ENCODE peak calls at places on chromosomes 5 and 9, in six cellular contexts. One of them, this sample, is unnamed.

GRCh38 chr9:89481161-89481915 is 16.6 kb downstream of the SEMA4D start:
- DNase-seq in mammary epithelial cell: no peak
- DNase-seq in CD4-positive, alpha-beta T cell: peak
- DNase-seq in neural crest cell: no peak
- DNase-seq in activated CD8-positive, alpha-beta T cell treated with anti-CD3 and anti-CD28 coated beads for 36 hours: peak
- DNase-seq in fibroblast of mammary gland: no peak
- DNase-seq in this sample: no peak

GRCh38 chr5:62395210-62395950 is 8.3 kb downstream of the DIMT1 start:
- DNase-seq in mammary epithelial cell: peak
- DNase-seq in CD4-positive, alpha-beta T cell: no peak
- DNase-seq in neural crest cell: no peak
- DNase-seq in activated CD8-positive, alpha-beta T cell treated with anti-CD3 and anti-CD28 coated beads for 36 hours: peak
- DNase-seq in fibroblast of mammary gland: peak
- DNase-seq in this sample: peak

GRCh38 chr9:101417389-101417788 is 18.2 kb downstream of the ALDOB start:
- DNase-seq in mammary epithelial cell: no peak
- DNase-seq in CD4-positive, alpha-beta T cell: no peak
- DNase-seq in neural crest cell: no peak
- DNase-seq in activated CD8-positive, alpha-beta T cell treated with anti-CD3 and anti-CD28 coated beads for 36 hours: no peak
- DNase-seq in fibroblast of mammary gland: no peak
- DNase-seq in this sample: no peak

GRCh38 chr5:121478636-121479035 is 373.0 kb upstream of the FTMT start:
- DNase-seq in mammary epithelial cell: no peak
- DNase-seq in CD4-positive, alpha-beta T cell: no peak
- DNase-seq in neural crest cell: no peak
- DNase-seq in activated CD8-positive, alpha-beta T cell treated with anti-CD3 and anti-CD28 coated beads for 36 hours: no peak
- DNase-seq in fibroblast of mammary gland: no peak
- DNase-seq in this sample: no peak

GRCh38 chr5:82334856-82335255 is 56.7 kb upstream of the RPS23 start:
- DNase-seq in mammary epithelial cell: no peak
- DNase-seq in CD4-positive, alpha-beta T cell: no peak
- DNase-seq in neural crest cell: no peak
- DNase-seq in activated CD8-positive, alpha-beta T cell treated with anti-CD3 and anti-CD28 coated beads for 36 hours: no peak
- DNase-seq in fibroblast of mammary gland: peak
- DNase-seq in this sample: peak

GRCh38 chr9:98927724-98928123 is 16.0 kb upstream of the COL15A1 start:
- DNase-seq in mammary epithelial cell: no peak
- DNase-seq in CD4-positive, alpha-beta T cell: no peak
- DNase-seq in neural crest cell: no peak
- DNase-seq in activated CD8-positive, alpha-beta T cell treated with anti-CD3 and anti-CD28 coated beads for 36 hours: no peak
- DNase-seq in fibroblast of mammary gland: no peak
- DNase-seq in this sample: no peak

GRCh38 chr5:142184939-142185526 is 76.5 kb downstream of the NDFIP1 start:
- DNase-seq in mammary epithelial cell: no peak
- DNase-seq in CD4-positive, alpha-beta T cell: no peak
- DNase-seq in neural crest cell: no peak
- DNase-seq in activated CD8-positive, alpha-beta T cell treated with anti-CD3 and anti-CD28 coated beads for 36 hours: no peak
- DNase-seq in fibroblast of mammary gland: peak
- DNase-seq in this sample: no peak

GRCh38 chr5:20833081-20833627 is 845.2 kb upstream of the CDH18 start:
- DNase-seq in mammary epithelial cell: no peak
- DNase-seq in CD4-positive, alpha-beta T cell: no peak
- DNase-seq in neural crest cell: no peak
- DNase-seq in activated CD8-positive, alpha-beta T cell treated with anti-CD3 and anti-CD28 coated beads for 36 hours: no peak
- DNase-seq in fibroblast of mammary gland: no peak
- DNase-seq in this sample: no peak

GRCh38 chr5:53261245-53261644 is 151.7 kb upstream of the MOCS2 start:
- DNase-seq in mammary epithelial cell: no peak
- DNase-seq in CD4-positive, alpha-beta T cell: no peak
- DNase-seq in neural crest cell: no peak
- DNase-seq in activated CD8-positive, alpha-beta T cell treated with anti-CD3 and anti-CD28 coated beads for 36 hours: no peak
- DNase-seq in fibroblast of mammary gland: peak
- DNase-seq in this sample: no peak

GRCh38 chr9:71819115-71819739 is 50.9 kb upstream of the CEMIP2 start:
- DNase-seq in mammary epithelial cell: no peak
- DNase-seq in CD4-positive, alpha-beta T cell: peak
- DNase-seq in neural crest cell: peak
- DNase-seq in activated CD8-positive, alpha-beta T cell treated with anti-CD3 and anti-CD28 coated beads for 36 hours: peak
- DNase-seq in fibroblast of mammary gland: peak
- DNase-seq in this sample: peak

GRCh38 chr9:93276973-93277372 is 93.0 kb downstream of the WNK2 start:
- DNase-seq in mammary epithelial cell: no peak
- DNase-seq in CD4-positive, alpha-beta T cell: no peak
- DNase-seq in neural crest cell: no peak
- DNase-seq in activated CD8-positive, alpha-beta T cell treated with anti-CD3 and anti-CD28 coated beads for 36 hours: peak
- DNase-seq in fibroblast of mammary gland: peak
- DNase-seq in this sample: no peak

GRCh38 chr5:140992878-140993277 is 26.6 kb downstream of the PCDHAC2 start:
- DNase-seq in mammary epithelial cell: no peak
- DNase-seq in CD4-positive, alpha-beta T cell: no peak
- DNase-seq in neural crest cell: no peak
- DNase-seq in activated CD8-positive, alpha-beta T cell treated with anti-CD3 and anti-CD28 coated beads for 36 hours: no peak
- DNase-seq in fibroblast of mammary gland: no peak
- DNase-seq in this sample: no peak

GRCh38 chr5:146006470-146006869 is 70.1 kb downstream of the SH3RF2 start:
- DNase-seq in mammary epithelial cell: no peak
- DNase-seq in CD4-positive, alpha-beta T cell: no peak
- DNase-seq in neural crest cell: no peak
- DNase-seq in activated CD8-positive, alpha-beta T cell treated with anti-CD3 and anti-CD28 coated beads for 36 hours: no peak
- DNase-seq in fibroblast of mammary gland: no peak
- DNase-seq in this sample: no peak

GRCh38 chr5:176543428-176544182 is 5.5 kb upstream of the CDHR2 start:
- DNase-seq in mammary epithelial cell: peak
- DNase-seq in CD4-positive, alpha-beta T cell: peak
- DNase-seq in neural crest cell: peak
- DNase-seq in activated CD8-positive, alpha-beta T cell treated with anti-CD3 and anti-CD28 coated beads for 36 hours: peak
- DNase-seq in fibroblast of mammary gland: no peak
- DNase-seq in this sample: no peak

GRCh38 chr5:176542135-176542595 is 5.0 kb upstream of the RNF44 start:
- DNase-seq in mammary epithelial cell: no peak
- DNase-seq in CD4-positive, alpha-beta T cell: peak
- DNase-seq in neural crest cell: no peak
- DNase-seq in activated CD8-positive, alpha-beta T cell treated with anti-CD3 and anti-CD28 coated beads for 36 hours: peak
- DNase-seq in fibroblast of mammary gland: no peak
- DNase-seq in this sample: no peak

GRCh38 chr5:176541338-176542134 is 4.3 kb upstream of the RNF44 start:
- DNase-seq in mammary epithelial cell: peak
- DNase-seq in CD4-positive, alpha-beta T cell: peak
- DNase-seq in neural crest cell: no peak
- DNase-seq in activated CD8-positive, alpha-beta T cell treated with anti-CD3 and anti-CD28 coated beads for 36 hours: peak
- DNase-seq in fibroblast of mammary gland: no peak
- DNase-seq in this sample: peak

GRCh38 chr5:176540956-176541337 is 3.7 kb upstream of the RNF44 start:
- DNase-seq in mammary epithelial cell: no peak
- DNase-seq in CD4-positive, alpha-beta T cell: no peak
- DNase-seq in neural crest cell: no peak
- DNase-seq in activated CD8-positive, alpha-beta T cell treated with anti-CD3 and anti-CD28 coated beads for 36 hours: peak
- DNase-seq in fibroblast of mammary gland: no peak
- DNase-seq in this sample: no peak

DNA sequence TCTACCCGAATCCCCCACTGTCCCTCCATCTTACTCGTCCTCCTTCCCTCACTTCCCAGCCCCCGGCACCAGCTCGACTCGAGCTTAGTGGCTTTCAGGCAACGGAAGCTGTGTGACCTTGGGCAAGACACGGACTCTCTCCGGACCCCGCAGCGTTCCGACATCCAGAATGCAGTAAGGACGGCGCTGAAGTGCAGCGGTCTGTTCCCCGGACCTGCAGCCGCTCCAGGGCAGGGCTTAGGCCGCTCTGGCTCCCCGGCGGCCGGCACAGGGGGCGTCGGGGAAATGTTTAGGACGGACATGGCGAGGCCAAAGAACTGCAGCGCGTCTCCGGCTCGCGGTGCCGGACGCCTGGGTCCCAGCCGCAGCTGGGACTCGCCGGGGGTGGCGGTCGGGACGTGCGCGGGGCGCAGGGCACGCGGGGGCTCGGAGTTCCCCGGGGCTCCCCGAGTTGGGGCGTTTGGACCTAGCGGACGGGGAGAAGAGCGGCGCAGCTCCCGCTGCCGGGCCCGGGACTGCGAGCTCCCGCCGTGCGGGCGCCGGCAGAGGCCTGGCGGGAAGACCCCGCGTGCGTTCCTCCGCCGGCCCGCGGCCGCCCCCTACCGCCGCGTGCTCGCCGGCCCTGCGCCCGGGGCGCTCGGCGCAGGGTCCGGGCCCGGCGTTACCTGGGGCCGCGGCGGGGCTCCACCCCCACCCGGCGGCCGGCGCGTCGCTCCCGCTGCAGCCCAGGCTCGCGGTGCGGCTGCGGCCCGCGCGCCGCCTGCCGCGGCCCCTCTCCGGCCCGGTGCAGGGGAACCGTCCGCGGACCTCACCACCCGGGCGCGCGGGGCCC is 5.6 kb upstream of the RNF44 start:
- DNase-seq in mammary epithelial cell: no peak
- DNase-seq in CD4-positive, alpha-beta T cell: no peak
- DNase-seq in neural crest cell: peak
- DNase-seq in activated CD8-positive, alpha-beta T cell treated with anti-CD3 and anti-CD28 coated beads for 36 hours: no peak
- DNase-seq in fibroblast of mammary gland: no peak
- DNase-seq in this sample: no peak
- TF ChIP-seq CTCF in mammary epithelial cell: no peak
- TF ChIP-seq CTCF in CD4-positive, alpha-beta T cell: no peak
- TF ChIP-seq CTCF in neural crest cell: peak
- TF ChIP-seq CTCF in activated CD8-positive, alpha-beta T cell treated with anti-CD3 and anti-CD28 coated beads for 36 hours: no peak
- TF ChIP-seq CTCF in fibroblast of mammary gland: no peak
- TF ChIP-seq CTCF in this sample: no peak

GRCh38 chr5:66931651-66932050 is 264.9 kb downstream of the CD180 start:
- DNase-seq in mammary epithelial cell: no peak
- DNase-seq in CD4-positive, alpha-beta T cell: no peak
- DNase-seq in neural crest cell: no peak
- DNase-seq in activated CD8-positive, alpha-beta T cell treated with anti-CD3 and anti-CD28 coated beads for 36 hours: no peak
- DNase-seq in fibroblast of mammary gland: no peak
- DNase-seq in this sample: no peak
- TF ChIP-seq CTCF in mammary epithelial cell: no peak
- TF ChIP-seq CTCF in CD4-positive, alpha-beta T cell: no peak
- TF ChIP-seq CTCF in neural crest cell: no peak
- TF ChIP-seq CTCF in activated CD8-positive, alpha-beta T cell treated with anti-CD3 and anti-CD28 coated beads for 36 hours: no peak
- TF ChIP-seq CTCF in fibroblast of mammary gland: no peak
- TF ChIP-seq CTCF in this sample: no peak

DNA sequence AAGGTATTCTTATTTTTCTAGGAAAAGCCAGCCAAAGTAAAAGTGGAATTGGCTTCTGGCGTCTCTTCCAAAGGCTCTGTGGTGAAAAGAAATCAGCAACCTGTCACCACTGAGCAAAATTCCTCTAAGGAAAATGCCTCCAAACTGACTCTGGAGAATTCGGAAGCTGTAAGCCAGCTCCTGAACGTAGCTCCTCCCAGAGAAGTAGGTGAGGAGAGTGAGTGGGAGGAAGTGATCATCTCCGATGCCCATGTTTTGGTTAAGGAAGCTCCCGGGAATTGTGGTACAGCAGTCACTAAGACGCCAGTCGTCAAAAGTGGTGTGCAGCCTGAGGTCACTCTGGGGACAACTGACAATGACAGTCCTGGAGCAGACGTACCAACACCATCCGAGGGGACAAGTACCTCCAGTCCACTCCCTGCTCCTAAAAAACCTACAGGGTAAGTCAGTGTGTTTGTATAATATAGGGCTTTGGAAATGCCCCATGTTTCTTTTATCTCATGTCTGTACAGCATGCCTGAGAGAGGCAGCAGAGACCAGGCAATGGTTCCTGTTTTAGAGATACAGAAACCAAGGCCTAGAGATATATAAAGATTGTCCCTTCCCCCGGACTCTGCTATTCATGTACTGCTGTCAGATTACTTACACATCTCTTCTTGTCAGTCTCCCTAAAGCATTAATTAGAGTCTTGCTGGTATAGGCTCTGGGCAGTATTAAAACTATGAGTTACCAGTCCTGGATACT is 23.9 kb downstream of the HMGXB3 start:
- DNase-seq in mammary epithelial cell: peak
- DNase-seq in CD4-positive, alpha-beta T cell: no peak
- DNase-seq in neural crest cell: no peak
- DNase-seq in activated CD8-positive, alpha-beta T cell treated with anti-CD3 and anti-CD28 coated beads for 36 hours: no peak
- DNase-seq in fibroblast of mammary gland: no peak
- DNase-seq in this sample: no peak
- TF ChIP-seq CTCF in mammary epithelial cell: no peak
- TF ChIP-seq CTCF in CD4-positive, alpha-beta T cell: no peak
- TF ChIP-seq CTCF in neural crest cell: no peak
- TF ChIP-seq CTCF in activated CD8-positive, alpha-beta T cell treated with anti-CD3 and anti-CD28 coated beads for 36 hours: no peak
- TF ChIP-seq CTCF in fibroblast of mammary gland: no peak
- TF ChIP-seq CTCF in this sample: no peak

GRCh38 chr5:149733129-149733900 is 3.2 kb downstream of the PPARGC1B start:
- DNase-seq in mammary epithelial cell: no peak
- DNase-seq in CD4-positive, alpha-beta T cell: no peak
- DNase-seq in neural crest cell: no peak
- DNase-seq in activated CD8-positive, alpha-beta T cell treated with anti-CD3 and anti-CD28 coated beads for 36 hours: no peak
- DNase-seq in fibroblast of mammary gland: no peak
- DNase-seq in this sample: no peak

GRCh38 chr5:149730620-149731331 is 666 bp downstream of the PPARGC1B start:
- DNase-seq in mammary epithelial cell: peak
- DNase-seq in CD4-positive, alpha-beta T cell: peak
- DNase-seq in neural crest cell: peak
- DNase-seq in activated CD8-positive, alpha-beta T cell treated with anti-CD3 and anti-CD28 coated beads for 36 hours: peak
- DNase-seq in fibroblast of mammary gland: peak
- DNase-seq in this sample: peak

GRCh38 chr5:149731332-149731616 is 1.2 kb downstream of the PPARGC1B start:
- DNase-seq in mammary epithelial cell: no peak
- DNase-seq in CD4-positive, alpha-beta T cell: no peak
- DNase-seq in neural crest cell: peak
- DNase-seq in activated CD8-positive, alpha-beta T cell treated with anti-CD3 and anti-CD28 coated beads for 36 hours: no peak
- DNase-seq in fibroblast of mammary gland: no peak
- DNase-seq in this sample: no peak

GRCh38 chr5:149732500-149733128 is 2.5 kb downstream of the PPARGC1B start:
- DNase-seq in mammary epithelial cell: peak
- DNase-seq in CD4-positive, alpha-beta T cell: no peak
- DNase-seq in neural crest cell: no peak
- DNase-seq in activated CD8-positive, alpha-beta T cell treated with anti-CD3 and anti-CD28 coated beads for 36 hours: no peak
- DNase-seq in fibroblast of mammary gland: peak
- DNase-seq in this sample: peak

GRCh38 chr5:149731617-149732400 is 1.7 kb downstream of the PPARGC1B start:
- DNase-seq in mammary epithelial cell: peak
- DNase-seq in CD4-positive, alpha-beta T cell: peak
- DNase-seq in neural crest cell: peak
- DNase-seq in activated CD8-positive, alpha-beta T cell treated with anti-CD3 and anti-CD28 coated beads for 36 hours: peak
- DNase-seq in fibroblast of mammary gland: peak
- DNase-seq in this sample: peak
- TF ChIP-seq CTCF in mammary epithelial cell: no peak
- TF ChIP-seq CTCF in CD4-positive, alpha-beta T cell: no peak
- TF ChIP-seq CTCF in neural crest cell: no peak
- TF ChIP-seq CTCF in activated CD8-positive, alpha-beta T cell treated with anti-CD3 and anti-CD28 coated beads for 36 hours: no peak
- TF ChIP-seq CTCF in fibroblast of mammary gland: no peak
- TF ChIP-seq CTCF in this sample: no peak

GRCh38 chr5:159915913-159916840 is at the start of gene ADRA1B:
- DNase-seq in mammary epithelial cell: peak
- DNase-seq in CD4-positive, alpha-beta T cell: peak
- DNase-seq in neural crest cell: peak
- DNase-seq in activated CD8-positive, alpha-beta T cell treated with anti-CD3 and anti-CD28 coated beads for 36 hours: peak
- DNase-seq in fibroblast of mammary gland: peak
- DNase-seq in this sample: peak
- TF ChIP-seq CTCF in mammary epithelial cell: peak
- TF ChIP-seq CTCF in CD4-positive, alpha-beta T cell: no peak
- TF ChIP-seq CTCF in neural crest cell: peak
- TF ChIP-seq CTCF in activated CD8-positive, alpha-beta T cell treated with anti-CD3 and anti-CD28 coated beads for 36 hours: peak
- TF ChIP-seq CTCF in fibroblast of mammary gland: peak
- TF ChIP-seq CTCF in this sample: peak

This sample was measured in astrocyte of the spinal cord.